ENCODE peak calls at places on chromosomes 6 and 20, in nine cellular contexts. R is foreskin fibroblast, U is BJ, B is lung, K is HL-60, H is heart left ventricle, G is fibroblast of mammary gland, S is upper lobe of left lung, X is fibroblast of the aortic adventitia. A is an unnamed sample.

GRCh38 chr6:68559716-68560115 is 75.4 kb upstream of the ADGRB3 start:
- DNase-seq in K (no peak), H (no peak), B (no peak), G (no peak), S (no peak), R (peak; percentile 47), X (no peak), U (no peak), A (no peak)

GRCh38 chr6:169158750-169159149 is 94.9 kb downstream of the THBS2 start:
- DNase-seq in S (no peak), G (peak; percentile 33), H (no peak), B (peak; percentile 25), R (no peak), K (no peak), U (no peak), X (peak; percentile 30), A (no peak)

GRCh38 chr20:50504231-50504823 is 5.9 kb upstream of the PTPN1 start:
- DNase-seq in G (peak; percentile 73), H (no peak), X (peak; percentile 40), U (no peak), S (no peak), K (no peak), B (no peak), R (no peak), A (no peak)

GRCh38 chr6:14711056-14711703 is 534.7 kb upstream of the JARID2 start:
- DNase-seq in X (peak; percentile 88), R (peak; percentile 91), B (no peak), K (peak; percentile 66), G (peak; percentile 96), S (peak; percentile 74), U (peak; percentile 59), H (peak; percentile 49), A (peak; percentile 88)

GRCh38 chr20:57986776-57987175 is 241.7 kb downstream of the ANKRD60 start:
- DNase-seq in R (no peak), S (no peak), B (no peak), G (no peak), X (no peak), U (no peak), K (no peak), H (no peak), A (no peak)

GRCh38 chr6:72522735-72523141 is 99.1 kb upstream of the KCNQ5 start:
- DNase-seq in B (no peak), H (no peak), R (no peak), U (no peak), K (no peak), S (no peak), G (no peak), X (no peak), A (no peak)

GRCh38 chr6:124798942-124799496 is 163.2 kb upstream of the RNF217 start:
- DNase-seq in R (no peak), H (no peak), X (no peak), G (peak; percentile 5), U (no peak), K (no peak), B (no peak), S (no peak), A (no peak)

GRCh38 chr20:32159766-32160221 is 47.7 kb downstream of the PLAGL2 start:
- DNase-seq in H (no peak), K (no peak), R (no peak), G (no peak), U (no peak), B (no peak), X (no peak), S (no peak), A (no peak)

GRCh38 chr20:49831022-49831769 is 18.6 kb downstream of the SLC9A8 start:
- DNase-seq in G (no peak), S (no peak), H (no peak), K (no peak), R (no peak), B (no peak), U (no peak), X (no peak), A (no peak)

GRCh38 chr6:128124713-128125112 is 223.9 kb upstream of the THEMIS start:
- DNase-seq in G (peak; percentile 50), X (peak; percentile 22), R (no peak), S (no peak), U (no peak), B (no peak), H (no peak), K (no peak), A (no peak)

GRCh38 chr6:137715589-137716045 is 151.4 kb upstream of the TNFAIP3 start:
- DNase-seq in B (no peak), X (no peak), U (no peak), S (no peak), G (no peak), K (no peak), R (peak; percentile 28), H (no peak), A (no peak)

GRCh38 chr20:51831891-51832675 is 29.8 kb upstream of the SALL4 start:
- DNase-seq in K (no peak), H (no peak), G (peak; percentile 43), R (no peak), X (peak; percentile 6), S (no peak), B (no peak), U (peak; percentile 97), A (no peak)

GRCh38 chr6:136226027-136226673 is 24.0 kb downstream of the MTFR2 start:
- DNase-seq in K (no peak), H (peak; percentile 39), U (no peak), X (peak; percentile 81), S (peak; percentile 76), G (peak; percentile 72), B (peak; percentile 64), R (no peak), A (peak; percentile 52)

GRCh38 chr20:271528-271927 is 14.0 kb downstream of the DEFB132 start:
- DNase-seq in R (no peak), S (no peak), U (no peak), H (no peak), G (no peak), K (no peak), B (no peak), X (no peak), A (no peak)

GRCh38 chr6:118708736-118709135 is 57.3 kb upstream of the CEP85L start:
- DNase-seq in S (no peak), H (no peak), K (no peak), X (peak; percentile 75), G (peak; percentile 86), U (peak; percentile 72), B (no peak), R (peak; percentile 61), A (no peak)

GRCh38 chr20:53942973-53943372 is 127.4 kb downstream of the BCAS1 start:
- DNase-seq in K (no peak), R (no peak), H (no peak), X (no peak), U (no peak), B (no peak), G (no peak), S (no peak), A (no peak)

GRCh38 chr20:25270829-25271251 is 23.0 kb downstream of the PYGB start:
- DNase-seq in X (no peak), G (no peak), K (no peak), B (no peak), S (no peak), R (no peak), U (no peak), H (peak; percentile 5), A (no peak)

GRCh38 chr6:41519748-41520699 is 26.2 kb upstream of the FOXP4 start:
- DNase-seq in G (no peak), X (no peak), U (no peak), H (no peak), K (no peak), B (no peak), R (no peak), S (peak; percentile 42), A (no peak)

DNA sequence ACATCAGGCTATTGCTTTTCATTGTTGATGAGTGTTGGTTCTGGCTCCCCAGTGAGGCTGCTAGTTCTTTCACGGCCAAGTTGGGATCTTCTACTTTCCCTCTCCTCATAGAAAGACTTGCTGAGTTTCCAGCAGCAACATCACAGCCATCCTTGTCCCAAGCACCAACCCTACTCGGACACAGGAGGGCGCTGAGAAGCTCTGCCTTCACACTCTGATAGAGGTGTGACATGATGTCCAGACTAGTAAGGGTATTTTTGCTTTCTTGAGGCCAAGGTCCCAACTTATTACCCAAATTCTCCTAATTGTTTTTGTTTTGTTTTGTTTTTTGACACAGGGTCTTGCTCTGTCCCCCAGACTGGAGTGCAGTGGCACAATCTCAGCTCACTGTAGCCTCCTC is 3.0 kb upstream of the GCM1 start:
- DNase-seq in G (peak; percentile 19), K (no peak), U (no peak), R (no peak), H (no peak), S (no peak), B (no peak), X (no peak), A (no peak)
- TF ChIP-seq CTCF in G (peak; percentile 34), K (peak; percentile 13), U (peak; percentile 35), R (peak; percentile 25), H (no peak), S (no peak), B (no peak), X (no peak), A (peak; percentile 34)

GRCh38 chr6:18323935-18324707 is 59.8 kb upstream of the DEK start:
- DNase-seq in B (no peak), G (peak; percentile 57), S (no peak), H (no peak), R (peak; percentile 18), X (peak; percentile 73), U (no peak), K (no peak), A (no peak)
- TF ChIP-seq CTCF in B (peak; percentile 46), G (peak; percentile 68), S (peak; percentile 68), H (peak; percentile 62), R (peak; percentile 54), X (peak; percentile 64), U (peak; percentile 67), K (peak; percentile 63), A (peak; percentile 88)

GRCh38 chr6:46042355-46042999 is 26.8 kb upstream of the CLIC5 start:
- DNase-seq in K (peak; percentile 3), B (no peak), G (peak; percentile 79), X (peak; percentile 42), U (no peak), R (no peak), H (peak; percentile 23), S (no peak), A (no peak)
- TF ChIP-seq CTCF in K (peak; percentile 62), B (peak; percentile 36), G (peak; percentile 77), X (peak; percentile 55), U (peak; percentile 46), R (peak; percentile 41), H (peak; percentile 51), S (peak; percentile 58), A (peak; percentile 72)

DNA sequence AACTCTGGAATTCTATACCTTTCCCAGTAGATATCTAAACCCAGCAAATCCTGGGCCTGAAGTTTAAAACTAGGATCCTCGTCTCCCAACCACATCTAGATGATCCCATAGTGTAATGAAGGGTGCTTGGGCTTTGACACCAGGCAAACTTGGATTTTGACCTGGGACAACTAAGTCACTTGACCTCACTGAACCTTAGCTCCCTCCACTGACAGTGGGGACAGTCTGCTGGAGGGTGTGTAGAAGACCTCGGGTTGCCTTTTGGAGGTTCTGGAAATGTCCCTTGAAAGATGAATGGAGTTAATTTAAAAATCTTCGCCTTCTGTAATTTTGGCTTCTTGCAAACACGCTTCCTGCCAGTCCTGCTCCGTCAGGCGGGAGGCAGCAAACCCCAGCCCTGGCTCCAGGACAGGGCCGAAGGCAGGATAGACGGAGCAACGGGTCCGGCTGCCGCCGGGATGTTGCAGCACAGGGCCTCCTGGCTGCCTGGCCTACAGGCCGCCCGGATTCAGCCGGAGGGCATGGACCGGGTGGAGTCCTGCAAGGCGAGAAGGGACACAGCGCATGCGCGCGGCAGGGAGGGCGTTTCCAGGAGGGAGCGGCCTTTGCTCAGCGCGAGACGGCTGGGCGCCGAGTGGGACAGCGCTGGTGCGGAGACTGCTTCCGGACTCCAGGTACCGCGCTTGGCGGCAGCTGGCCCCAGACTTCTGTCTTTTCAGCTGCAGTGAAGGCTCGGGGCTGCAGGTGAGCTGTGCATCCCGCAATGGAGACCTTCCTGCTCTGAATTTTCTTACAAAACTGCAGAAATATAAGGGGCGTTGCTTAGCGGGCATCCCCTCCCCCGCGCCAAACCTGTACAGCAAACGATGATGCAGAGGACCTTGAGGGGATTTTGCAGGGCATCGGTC is at the start of gene TMEM14A:
- DNase-seq in B (peak; percentile 96), K (peak; percentile 77), S (peak; percentile 95), U (peak; percentile 67), R (peak; percentile 93), X (peak; percentile 93), G (peak; percentile 90), H (peak; percentile 93), A (peak; percentile 85)
- TF ChIP-seq CTCF in B (no peak), K (no peak), S (no peak), U (peak; percentile 21), R (no peak), X (peak; percentile 16), G (no peak), H (no peak), A (no peak)

A was measured in CD14-positive monocyte.